ENCODE peak calls at places on chromosome X, in six cellular contexts. H is HL-60, D is WTC11, V is thoracic aorta, S is HFF-Myc, L is GM06990. B is an unnamed sample.
A peak's percentile ranks its signal among the peaks of the same experiment; 100 is the strongest.

GRCh38 chrX:24899391-24899790 is 116.4 kb downstream of the ARX start:
- DNase-seq in L (no peak), V (no peak), D (no peak), H (no peak), S (no peak), B (no peak)

GRCh38 chrX:22758807-22759481 is 240.8 kb upstream of the DDX53 start:
- DNase-seq in L (no peak), V (no peak), S (no peak), D (no peak), H (no peak), B (no peak)

GRCh38 chrX:130103605-130104004 is 6.7 kb downstream of the ELF4 start:
- DNase-seq in S (no peak), L (no peak), H (no peak), V (no peak), D (no peak), B (peak; percentile 28)

GRCh38 chrX:39645059-39645895 is 452.5 kb downstream of the BCOR start:
- DNase-seq in D (no peak), S (peak; percentile 12), V (peak; percentile 47), H (no peak), L (no peak), B (no peak)

GRCh38 chrX:93868289-93868985 is 194.4 kb downstream of the FAM133A start:
- DNase-seq in H (no peak), L (no peak), D (no peak), V (no peak), S (no peak), B (no peak)

GRCh38 chrX:46803140-46803539 is 33.7 kb upstream of the RP2 start:
- DNase-seq in S (no peak), L (no peak), V (no peak), D (peak; percentile 25), H (peak; percentile 9), B (peak; percentile 37)

GRCh38 chrX:29641461-29641860 is 573.9 kb upstream of the MAGEB2 start:
- DNase-seq in H (no peak), L (no peak), D (no peak), S (no peak), V (no peak), B (no peak)

GRCh38 chrX:13775837-13776236 is 41.1 kb downstream of the GPM6B start:
- DNase-seq in S (no peak), H (no peak), D (no peak), L (no peak), V (no peak), B (no peak)

GRCh38 chrX:24435038-24435437 is 30.0 kb upstream of the PDK3 start:
- DNase-seq in S (no peak), L (no peak), H (no peak), D (no peak), V (no peak), B (peak; percentile 11)

GRCh38 chrX:47562615-47563243 is 1.7 kb downstream of the ARAF start:
- DNase-seq in L (no peak), D (no peak), H (peak; percentile 61), V (no peak), S (no peak), B (peak; percentile 27)

GRCh38 chrX:20116575-20117240 is at the start of gene MAP7D2:
- DNase-seq in V (no peak), L (no peak), H (peak; percentile 7), S (no peak), D (peak; percentile 31), B (peak; percentile 44)

GRCh38 chrX:150410513-150410912 is 47.4 kb downstream of the MAMLD1 start:
- DNase-seq in S (no peak), L (no peak), H (no peak), D (no peak), V (no peak), B (no peak)

GRCh38 chrX:113510586-113510985 is 670.0 kb upstream of the AMOT start:
- DNase-seq in S (no peak), D (no peak), L (no peak), H (no peak), V (no peak), B (peak; percentile 2)

GRCh38 chrX:54920610-54921426 is at the start of gene TRO:
- DNase-seq in V (no peak), L (no peak), D (peak; percentile 56), H (no peak), S (no peak), B (peak; percentile 69)

GRCh38 chrX:7085879-7086278 is 61.6 kb upstream of the STS start:
- DNase-seq in D (no peak), V (no peak), S (no peak), L (no peak), H (no peak), B (no peak)

GRCh38 chrX:87693204-87693603 is 175.6 kb downstream of the KLHL4 start:
- DNase-seq in S (no peak), D (no peak), V (no peak), H (no peak), L (no peak), B (no peak)

GRCh38 chrX:123814343-123814742 is 45.5 kb upstream of the XIAP start:
- DNase-seq in H (no peak), D (no peak), S (no peak), L (no peak), V (no peak), B (no peak)

GRCh38 chrX:112874614-112875013 is 34.0 kb upstream of the AMOT start:
- DNase-seq in D (no peak), S (no peak), V (no peak), H (no peak), L (no peak), B (no peak)

GRCh38 chrX:74249963-74250362 is 54.0 kb upstream of the ZCCHC13 start:
- DNase-seq in H (no peak), V (no peak), D (peak; percentile 51), L (no peak), S (no peak), B (peak; percentile 74)

GRCh38 chrX:155951237-155951789 is 46.2 kb upstream of the IL9R start:
- DNase-seq in L (no peak), D (no peak), V (no peak), H (no peak), S (no peak), B (no peak)

GRCh38 chrX:25158635-25159034 is 142.9 kb upstream of the ARX start:
- DNase-seq in L (no peak), D (no peak), S (no peak), V (no peak), H (no peak), B (no peak)

GRCh38 chrX:19373034-19373891 is 29.5 kb downstream of the PDHA1 start:
- DNase-seq in V (no peak), L (no peak), S (no peak), H (peak; percentile 13), D (peak; percentile 35), B (peak; percentile 56)

GRCh38 chrX:154370300-154370881 is 4.0 kb downstream of the FLNA start:
- DNase-seq in V (no peak), S (no peak), D (no peak), H (no peak), L (no peak), B (no peak)

GRCh38 chrX:116009871-116010710 is 160.5 kb upstream of the AGTR2 start:
- DNase-seq in H (peak; percentile 58), D (peak; percentile 30), V (no peak), S (no peak), L (peak; percentile 71), B (peak; percentile 38)

GRCh38 chrX:32687379-32687778 is 524.0 kb downstream of the DMD start:
- DNase-seq in V (no peak), L (no peak), H (no peak), D (no peak), S (no peak), B (peak; percentile 3)

GRCh38 chrX:77892887-77893286 is 2.3 kb downstream of the MAGT1 start:
- DNase-seq in V (no peak), L (no peak), S (no peak), D (no peak), H (no peak), B (no peak)

GRCh38 chrX:2536974-2537373 is 36.2 kb upstream of the DHRSX start:
- DNase-seq in L (no peak), H (no peak), V (no peak), D (no peak), S (no peak), B (no peak)

GRCh38 chrX:46180258-46180687 is 364.9 kb downstream of the ZNF674 start:
- DNase-seq in L (peak; percentile 22), V (no peak), S (peak; percentile 74), D (no peak), H (peak; percentile 85), B (no peak)

GRCh38 chrX:16826207-16826606 is 39.9 kb downstream of the TXLNG start:
- DNase-seq in L (peak; percentile 13), H (peak; percentile 15), V (no peak), D (no peak), S (no peak), B (no peak)

GRCh38 chrX:9466115-9466495 is 1.2 kb downstream of the TBL1X start:
- DNase-seq in L (peak; percentile 29), H (no peak), V (no peak), D (peak; percentile 26), S (no peak), B (peak; percentile 41)

GRCh38 chrX:96183843-96184242 is 500.8 kb upstream of the DIAPH2 start:
- DNase-seq in V (no peak), H (no peak), D (no peak), L (no peak), S (no peak), B (peak; percentile 16)
- TF ChIP-seq CTCF in V (no peak), H (no peak), D (no peak), L (peak; percentile 35), S (no peak), B (peak; percentile 58)

GRCh38 chrX:86171366-86171765 is 23.1 kb downstream of the DACH2 start:
- DNase-seq in L (no peak), S (no peak), V (no peak), D (peak; percentile 16), H (peak; percentile 11), B (peak; percentile 69)
- TF ChIP-seq CTCF in L (peak; percentile 54), S (no peak), V (no peak), D (no peak), H (peak; percentile 6), B (peak; percentile 57)

DNA sequence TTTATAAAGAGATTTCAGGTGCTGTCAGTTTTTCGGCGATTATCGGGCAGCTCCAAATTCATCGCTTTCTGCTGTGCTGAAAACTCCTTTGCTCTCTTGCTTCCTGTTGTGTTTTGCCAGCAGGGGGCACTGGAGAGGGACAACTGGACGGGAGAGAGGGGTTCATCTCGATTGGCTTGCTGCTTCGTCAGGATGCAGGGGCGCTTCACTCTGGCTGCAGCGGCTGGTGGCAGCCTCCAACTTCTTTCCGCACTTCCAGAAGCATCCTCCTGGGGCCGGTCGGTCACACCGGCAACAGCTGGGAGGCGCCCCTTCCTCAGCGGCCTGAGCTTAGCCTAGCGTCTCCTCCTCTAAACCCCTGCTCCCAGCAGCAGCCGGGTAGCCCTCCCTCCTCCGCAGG is 29.5 kb downstream of the MSL3 start:
- DNase-seq in L (peak; percentile 46), H (peak; percentile 31), D (peak; percentile 85), S (no peak), V (no peak), B (peak; percentile 89)
- TF ChIP-seq CTCF in L (peak; percentile 68), H (no peak), D (peak; percentile 32), S (peak; percentile 41), V (peak; percentile 41), B (peak; percentile 62)

GRCh38 chrX:114615765-114616164 is 31.9 kb downstream of the HTR2C start:
- DNase-seq in V (no peak), L (no peak), H (no peak), S (no peak), D (no peak), B (no peak)

DNA sequence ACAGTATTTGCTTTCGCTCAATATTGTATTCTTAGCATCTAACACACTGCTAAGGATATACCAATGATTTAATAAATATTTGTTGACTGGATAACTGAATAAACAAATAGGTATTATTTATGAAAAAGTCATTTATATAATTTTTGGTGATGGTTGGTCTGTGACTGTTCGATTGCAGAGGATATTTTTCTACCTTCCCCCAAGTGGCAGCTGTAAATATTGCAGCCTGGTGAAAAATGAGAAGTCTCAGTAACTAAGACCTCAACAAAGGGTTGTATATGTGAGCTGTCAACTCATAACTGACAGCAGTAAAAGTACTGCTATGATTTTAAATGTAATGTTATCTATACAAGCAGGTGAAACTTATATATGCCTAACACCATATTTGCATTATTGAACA is 36.0 kb downstream of the HTR2C start:
- DNase-seq in D (no peak), V (no peak), S (no peak), L (no peak), H (no peak), B (peak; percentile 6)
- TF ChIP-seq CTCF in D (no peak), V (peak; percentile 16), S (peak; percentile 19), L (peak; percentile 56), H (peak; percentile 12), B (peak; percentile 31)

B was measured in GM23338.